ENCODE peak calls at places on chromosomes 12 and 14, in seven cellular contexts. J, X, C, L, V, G and S are unnamed samples.

GRCh38 chr12:62640910-62641448 is 174.4 kb downstream of the MON2 start:
- DNase-seq in J (peak), X (peak), C (no peak), L (peak), V (peak), G (peak), S (no peak)

GRCh38 chr14:67373347-67373746 is 13.2 kb downstream of the EIF2S1 start:
- DNase-seq in J (no peak), X (no peak), C (no peak), L (no peak), V (peak), G (no peak), S (no peak)

GRCh38 chr14:93993382-93993781 is 3.7 kb upstream of the CCDC197 start:
- DNase-seq in J (no peak), X (no peak), C (no peak), L (no peak), V (no peak), G (no peak), S (no peak)

GRCh38 chr12:53961025-53961761 is 6.5 kb downstream of the HOXC12 start:
- DNase-seq in J (no peak), X (no peak), C (no peak), L (no peak), V (no peak), G (no peak), S (no peak)

GRCh38 chr14:72401632-72402428 is 469.6 kb downstream of the RGS6 start:
- DNase-seq in J (no peak), X (no peak), C (no peak), L (peak), V (no peak), G (peak), S (no peak)

GRCh38 chr12:113030875-113031525 is 25.5 kb upstream of the DTX1 start:
- DNase-seq in J (peak), X (peak), C (no peak), L (peak), V (no peak), G (no peak), S (no peak)

GRCh38 chr12:52860102-52860838 is 11.5 kb upstream of the KRT78 start:
- DNase-seq in J (peak), X (peak), C (no peak), L (no peak), V (no peak), G (no peak), S (no peak)

GRCh38 chr12:59194794-59195193 is 274.5 kb upstream of the LRIG3 start:
- DNase-seq in J (no peak), X (no peak), C (no peak), L (no peak), V (no peak), G (no peak), S (no peak)

GRCh38 chr14:90381999-90382451 is 14.8 kb upstream of the CALM1 start:
- DNase-seq in J (no peak), X (no peak), C (no peak), L (peak), V (no peak), G (peak), S (no peak)

GRCh38 chr14:30153662-30154061 is 226.0 kb upstream of the PRKD1 start:
- DNase-seq in J (peak), X (no peak), C (no peak), L (no peak), V (no peak), G (no peak), S (no peak)

GRCh38 chr14:64654072-64654899 is 49.9 kb upstream of the PLEKHG3 start:
- DNase-seq in J (peak), X (peak), C (no peak), L (peak), V (no peak), G (peak), S (no peak)

GRCh38 chr14:21109377-21110260 is 8.8 kb downstream of the TMEM253 start:
- DNase-seq in J (no peak), X (no peak), C (no peak), L (no peak), V (peak), G (no peak), S (no peak)

GRCh38 chr14:61668267-61668666 is 27.0 kb upstream of the HIF1A start:
- DNase-seq in J (no peak), X (no peak), C (no peak), L (no peak), V (peak), G (no peak), S (no peak)

GRCh38 chr12:105641742-105642141 is 311.3 kb downstream of the C12orf75 start:
- DNase-seq in J (no peak), X (no peak), C (no peak), L (no peak), V (no peak), G (no peak), S (no peak)

GRCh38 chr12:89087876-89088275 is 264.4 kb downstream of the DUSP6 start:
- DNase-seq in J (no peak), X (no peak), C (no peak), L (no peak), V (no peak), G (no peak), S (no peak)

GRCh38 chr12:11071414-11071813 is 9.3 kb upstream of the TAS2R46 start:
- DNase-seq in J (no peak), X (no peak), C (no peak), L (peak), V (no peak), G (no peak), S (no peak)

GRCh38 chr12:132006056-132006680 is 56.4 kb downstream of the EP400 start:
- DNase-seq in J (no peak), X (peak), C (no peak), L (no peak), V (no peak), G (no peak), S (no peak)

GRCh38 chr14:54166049-54166950 is 209.7 kb upstream of the BMP4 start:
- DNase-seq in J (no peak), X (no peak), C (no peak), L (no peak), V (no peak), G (no peak), S (peak)

GRCh38 chr12:57139796-57140649 is 7.4 kb downstream of the LRP1-AS start:
- DNase-seq in J (no peak), X (peak), C (no peak), L (no peak), V (no peak), G (no peak), S (no peak)

GRCh38 chr12:107118624-107119023 is 25.3 kb upstream of the CRY1 start:
- DNase-seq in J (no peak), X (no peak), C (no peak), L (no peak), V (no peak), G (no peak), S (no peak)

GRCh38 chr12:12273291-12273957 is 6.6 kb upstream of the LRP6 start:
- DNase-seq in J (no peak), X (no peak), C (no peak), L (no peak), V (no peak), G (no peak), S (no peak)

GRCh38 chr14:93977790-93978581 is 1.6 kb upstream of the ASB2 start:
- DNase-seq in J (no peak), X (no peak), C (peak), L (no peak), V (peak), G (peak), S (no peak)

GRCh38 chr12:108681317-108681716 is 47.6 kb upstream of the SELPLG start:
- DNase-seq in J (no peak), X (no peak), C (no peak), L (no peak), V (no peak), G (no peak), S (no peak)